ENCODE peak calls at places on chromosome 18, in eight cellular contexts. G, X, B, O, S, N, F and M are unnamed samples.

GRCh38 chr18:7319161-7319560 is 88.3 kb downstream of the LRRC30 start:
- DNase-seq in G (no peak), X (no peak), B (no peak), O (no peak), S (no peak), N (no peak), F (no peak), M (no peak)

GRCh38 chr18:58584219-58585127 is 44.4 kb downstream of the ALPK2 start:
- DNase-seq in G (no peak), X (peak; percentile 73), B (peak; percentile 81), O (no peak), S (peak; percentile 66), N (no peak), F (no peak), M (no peak)

GRCh38 chr18:36412778-36413177 is 115.3 kb downstream of the FHOD3 start:
- DNase-seq in G (no peak), X (no peak), B (peak; percentile 35), O (no peak), S (peak; percentile 56), N (no peak), F (no peak), M (no peak)

GRCh38 chr18:62634991-62635630 is 80.2 kb upstream of the PHLPP1 start:
- DNase-seq in G (no peak), X (peak; percentile 88), B (peak; percentile 34), O (no peak), S (no peak), N (no peak), F (peak; percentile 78), M (no peak)

GRCh38 chr18:67265464-67266245 is 250.9 kb downstream of the DSEL start:
- DNase-seq in G (no peak), X (peak; percentile 77), B (peak; percentile 71), O (peak; percentile 46), S (peak; percentile 93), N (no peak), F (peak; percentile 20), M (no peak)

GRCh38 chr18:45684341-45685115 is 39.5 kb upstream of the SLC14A1 start:
- DNase-seq in G (no peak), X (no peak), B (peak; percentile 80), O (no peak), S (no peak), N (no peak), F (no peak), M (no peak)

GRCh38 chr18:74434466-74434865 is 22.6 kb downstream of the DIPK1C start:
- DNase-seq in G (no peak), X (no peak), B (no peak), O (no peak), S (no peak), N (no peak), F (no peak), M (no peak)

GRCh38 chr18:37456395-37456794 is 109.2 kb downstream of the CELF4 start:
- DNase-seq in G (no peak), X (no peak), B (no peak), O (no peak), S (no peak), N (no peak), F (no peak), M (no peak)

GRCh38 chr18:5424903-5425302 is 118.9 kb downstream of the EPB41L3 start:
- DNase-seq in G (peak; percentile 24), X (no peak), B (peak; percentile 46), O (no peak), S (peak; percentile 56), N (no peak), F (no peak), M (no peak)

GRCh38 chr18:65547046-65547445 is 203.8 kb upstream of the CDH7 start:
- DNase-seq in G (no peak), X (no peak), B (peak; percentile 8), O (no peak), S (peak; percentile 1), N (no peak), F (no peak), M (no peak)

GRCh38 chr18:24543408-24544140 is 83.1 kb downstream of the HRH4 start:
- DNase-seq in G (no peak), X (no peak), B (no peak), O (no peak), S (no peak), N (no peak), F (no peak), M (no peak)

GRCh38 chr18:29271496-29271895 is 1094.6 kb upstream of the CDH2 start:
- DNase-seq in G (no peak), X (no peak), B (peak; percentile 66), O (peak; percentile 26), S (peak; percentile 65), N (no peak), F (no peak), M (no peak)